ENCODE peak calls at places on chromosomes 1 and 21, in four cellular contexts. L is PC-9, F is IMR-90, C is prostate gland. Q is an unnamed sample. For H3K27me3, the result is how much of the 10 kb centered on the place peaks cover.

GRCh38 chr1:160576430-160576829 is 2.9 kb downstream of the CD84 start:
- DNase-seq in L (no peak), F (no peak), C (no peak), Q (no peak)

GRCh38 chr1:66929289-66929688 is 4.5 kb downstream of the MIER1 start:
- DNase-seq in L (no peak), F (no peak), C (no peak), Q (no peak)

GRCh38 chr1:7478797-7479499 is 292.1 kb upstream of the VAMP3 start:
- DNase-seq in L (no peak), F (peak), C (no peak), Q (no peak)

GRCh38 chr1:239719642-239720258 is 333.4 kb downstream of the CHRM3 start:
- DNase-seq in L (no peak), F (no peak), C (no peak), Q (no peak)

GRCh38 chr1:10211805-10212405 is 1.5 kb downstream of the KIF1B start:
- DNase-seq in L (no peak), F (no peak), C (no peak), Q (no peak)

GRCh38 chr21:22889445-22889844 is 1891.2 kb downstream of the NCAM2 start:
- DNase-seq in L (no peak), F (no peak), C (no peak), Q (no peak)

GRCh38 chr1:185170291-185170848 is 13.4 kb downstream of the SWT1 start:
- DNase-seq in L (peak), F (peak), C (peak), Q (no peak)

GRCh38 chr1:45679123-45679522 is 7.2 kb downstream of the GPBP1L1 start:
- DNase-seq in L (no peak), F (peak), C (no peak), Q (no peak)

GRCh38 chr1:21318057-21318713 is 27.9 kb upstream of the ECE1 start:
- DNase-seq in L (no peak), F (no peak), C (no peak), Q (no peak)

GRCh38 chr1:208166340-208167138 is 77.6 kb downstream of the PLXNA2 start:
- DNase-seq in L (peak), F (no peak), C (no peak), Q (peak)

GRCh38 chr1:41396084-41396483 is 34.9 kb downstream of the FOXO6 start:
- DNase-seq in L (no peak), F (no peak), C (no peak), Q (no peak)

GRCh38 chr21:44613386-44614155 is 1.7 kb downstream of the KRTAP10-8 start:
- DNase-seq in L (no peak), F (no peak), C (no peak), Q (no peak)

GRCh38 chr1:66539491-66539890 is 5.5 kb downstream of the SGIP1 start:
- DNase-seq in L (no peak), F (no peak), C (no peak), Q (no peak)

GRCh38 chr1:66505671-66506392 is 28.1 kb upstream of the SGIP1 start:
- DNase-seq in L (no peak), F (peak), C (no peak), Q (no peak)

GRCh38 chr1:53267761-53268160 is 29.4 kb upstream of the MAGOH start:
- DNase-seq in L (no peak), F (no peak), C (no peak), Q (no peak)

GRCh38 chr1:178096421-178096820 is 2.5 kb downstream of the RASAL2 start:
- DNase-seq in L (no peak), F (peak), C (no peak), Q (no peak)

GRCh38 chr1:63116016-63116415 is 206.4 kb upstream of the FOXD3 start:
- DNase-seq in L (no peak), F (no peak), C (no peak), Q (no peak)

GRCh38 chr21:33578959-33579542 is 9.4 kb downstream of the DONSON start:
- DNase-seq in L (no peak), F (peak), C (no peak), Q (no peak)

GRCh38 chr1:159798893-159799292 is 3.3 kb upstream of the FCRL6 start:
- DNase-seq in L (peak), F (peak), C (peak), Q (peak)

GRCh38 chr1:77134359-77134758 is 84.9 kb downstream of the PIGK start:
- DNase-seq in L (no peak), F (peak), C (no peak), Q (no peak)

GRCh38 chr1:221292652-221293051 is 413.4 kb downstream of the HLX start:
- DNase-seq in L (no peak), F (no peak), C (no peak), Q (no peak)

GRCh38 chr1:89167590-89168215 is 8.1 kb downstream of the GBP7 start:
- DNase-seq in L (no peak), F (no peak), C (no peak), Q (no peak)

GRCh38 chr1:29312469-29313466 is 76.4 kb downstream of the PTPRU start:
- DNase-seq in L (no peak), F (no peak), C (no peak), Q (no peak)

GRCh38 chr1:228082975-228083870 is 715 bp downstream of the ARF1 start:
- DNase-seq in L (no peak), F (peak), C (peak), Q (peak)

GRCh38 chr1:35929730-35930592 is 944 bp upstream of the AGO3 start:
- DNase-seq in L (peak), F (peak), C (peak), Q (peak)

GRCh38 chr1:228768345-228768717 is 33.1 kb downstream of the RHOU start:
- DNase-seq in L (no peak), F (no peak), C (no peak), Q (no peak)

GRCh38 chr1:8846263-8846662 is 28.8 kb upstream of the RERE start:
- DNase-seq in L (no peak), F (no peak), C (no peak), Q (no peak)

GRCh38 chr1:162617513-162617912 is 14.8 kb upstream of the DDR2 start:
- DNase-seq in L (no peak), F (no peak), C (no peak), Q (no peak)

GRCh38 chr1:180633092-180634045 is 1.5 kb downstream of the XPR1 start:
- DNase-seq in L (no peak), F (peak), C (no peak), Q (no peak)

GRCh38 chr1:65083263-65083896 is 64.6 kb upstream of the AK4 start:
- DNase-seq in L (no peak), F (peak), C (no peak), Q (no peak)

GRCh38 chr1:213979751-213980605 is 7.8 kb upstream of the PROX1 start:
- DNase-seq in L (no peak), F (no peak), C (no peak), Q (no peak)

DNA sequence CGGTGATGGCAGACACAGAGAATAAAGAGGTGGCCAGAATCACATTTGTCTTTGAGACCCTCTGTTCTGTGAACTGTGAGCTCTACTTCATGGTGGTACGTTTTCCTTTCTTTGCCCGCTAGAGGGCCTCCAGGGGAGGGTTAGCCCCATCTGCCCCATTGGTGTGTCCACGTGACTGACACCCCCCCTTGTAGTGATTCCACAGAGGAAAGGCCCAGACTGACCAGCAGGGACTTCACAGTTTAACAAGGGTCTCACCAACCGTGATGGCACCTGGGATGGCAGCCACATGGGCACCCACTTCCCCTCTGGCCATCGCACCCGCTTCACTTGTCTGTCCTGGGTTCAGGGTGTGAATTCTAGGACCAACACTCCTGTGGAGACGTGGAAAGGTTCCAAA is 22.3 kb upstream of the SARS1 start:
- DNase-seq in L (no peak), F (no peak), C (no peak), Q (no peak)
- TF ChIP-seq CTCF in L (no peak), F (no peak), C (no peak), Q (no peak)

DNA sequence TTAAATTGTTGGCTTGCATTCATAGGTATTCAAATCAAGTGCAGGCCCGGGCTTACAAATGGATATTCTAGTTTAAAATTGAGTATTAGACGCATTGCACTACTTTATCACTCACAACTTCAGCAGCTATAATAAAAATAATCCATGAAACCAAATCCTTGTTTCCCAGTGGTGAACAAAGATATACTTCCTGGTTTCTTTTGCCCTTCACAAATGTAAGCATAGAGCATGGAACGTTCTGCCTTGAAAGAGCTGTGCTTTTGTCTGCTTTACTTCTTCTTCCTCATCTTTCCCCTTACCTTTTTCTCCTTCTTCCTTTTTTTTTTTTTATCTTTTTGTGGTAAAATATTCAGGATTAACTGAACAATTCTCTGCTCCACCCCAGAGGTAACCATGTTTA is 57.0 kb downstream of the DDAH1 start:
- DNase-seq in L (no peak), F (no peak), C (no peak), Q (no peak)
- H3K4me3 ChIP-seq in L (no peak), F (no peak), C (no peak), Q (no peak)

GRCh38 chr21:38664821-38665220 is 140.9 kb upstream of the ETS2 start:
- DNase-seq in L (no peak), F (no peak), C (no peak), Q (no peak)
- H3K27me3 ChIP-seq in L (half or more), F (half or more), C (under half), Q (under half)

DNA sequence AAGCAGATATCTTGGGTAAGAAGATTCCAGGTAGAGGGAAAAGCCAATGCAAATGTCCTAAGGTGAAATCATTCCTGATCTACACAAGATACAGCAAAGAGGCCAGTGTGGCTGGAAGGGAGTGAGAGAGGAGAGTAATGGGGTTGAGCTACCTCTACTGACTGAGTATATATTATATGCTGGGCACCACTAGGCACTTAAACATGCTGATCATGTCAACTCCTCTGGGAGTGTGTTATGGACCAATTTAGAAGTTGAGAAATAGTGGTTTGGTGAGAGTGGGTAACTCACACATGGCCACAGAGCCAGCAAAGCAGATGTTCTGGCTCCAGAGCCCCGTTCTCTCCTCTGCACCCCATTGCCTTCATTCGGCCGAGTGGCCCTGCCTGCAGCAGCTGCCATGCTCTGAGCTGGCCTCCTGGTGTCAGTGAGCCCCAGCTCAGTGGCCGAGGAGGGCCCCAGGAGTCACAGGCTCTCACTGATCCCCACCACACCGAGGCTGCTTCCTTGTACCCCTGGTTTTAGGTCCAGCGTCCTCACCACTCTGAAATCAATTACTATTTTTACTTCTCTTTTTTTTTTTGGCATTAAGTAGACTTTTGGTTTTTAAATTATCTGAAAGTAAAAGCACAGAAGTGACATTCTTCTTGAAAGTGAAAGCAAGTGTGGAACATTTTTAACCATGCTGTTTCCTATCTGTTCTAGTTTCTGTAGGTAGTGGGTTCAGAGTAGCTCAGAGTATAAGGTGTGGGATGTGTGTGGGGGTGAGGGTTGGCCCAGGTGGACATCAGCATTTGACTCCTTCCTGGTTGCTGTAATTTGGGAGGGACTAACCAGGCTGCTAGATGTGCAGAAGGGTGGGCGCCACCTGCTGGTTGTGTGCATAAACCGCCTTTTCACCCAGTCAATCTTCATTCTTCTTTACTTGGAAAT is 45.8 kb upstream of the CRNN start:
- DNase-seq in L (peak), F (peak), C (peak), Q (peak)
- TF ChIP-seq CTCF in L (peak), F (peak), C (no peak), Q (peak)

DNA sequence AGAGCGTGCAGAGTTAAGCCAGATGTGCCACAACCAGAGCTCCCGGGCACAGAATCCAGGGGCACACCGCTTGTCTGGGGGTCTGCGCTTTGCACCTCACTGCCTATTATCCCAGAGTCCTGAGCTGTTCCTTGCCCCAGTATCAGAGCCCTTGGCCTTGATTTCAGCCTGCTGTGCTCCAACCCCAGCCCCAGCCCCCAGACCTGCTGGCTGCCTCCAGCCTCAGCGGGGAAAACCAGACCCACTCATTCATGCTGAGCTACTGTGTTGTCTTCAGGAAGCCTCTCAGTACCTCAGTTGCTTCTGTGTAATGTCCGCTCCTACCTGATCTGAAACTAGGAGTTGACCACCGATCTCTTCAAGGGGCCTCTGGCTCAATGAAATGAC is 1.1 kb downstream of the IKBKE start:
- DNase-seq in L (no peak), F (no peak), C (no peak), Q (no peak)
- H3K4me3 ChIP-seq in L (peak), F (peak), C (peak), Q (peak)

DNA sequence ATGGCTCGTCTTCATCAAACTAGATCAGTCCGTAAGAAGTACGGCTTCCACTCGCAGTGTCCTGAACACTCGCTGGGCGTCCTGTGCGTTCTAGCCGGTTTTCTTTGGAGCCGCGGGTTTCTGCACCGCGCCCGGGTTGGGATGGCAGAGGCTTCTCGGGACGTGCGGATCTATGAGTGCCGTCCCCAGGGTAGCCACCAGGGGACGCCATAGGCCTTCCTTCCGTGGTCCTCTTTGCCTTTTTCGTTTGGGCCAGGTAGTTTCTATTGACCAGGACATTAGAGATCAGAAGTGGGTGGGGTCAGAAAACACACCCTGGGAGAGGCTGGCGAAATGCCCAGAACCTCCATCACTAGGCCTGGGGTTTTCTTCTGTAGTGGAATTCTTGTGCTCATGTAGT is 273.8 kb downstream of the FAM72C start:
- DNase-seq in L (no peak), F (no peak), C (no peak), Q (no peak)
- H3K27me3 ChIP-seq in L (under half), F (under half), C (under half), Q (under half)

DNA sequence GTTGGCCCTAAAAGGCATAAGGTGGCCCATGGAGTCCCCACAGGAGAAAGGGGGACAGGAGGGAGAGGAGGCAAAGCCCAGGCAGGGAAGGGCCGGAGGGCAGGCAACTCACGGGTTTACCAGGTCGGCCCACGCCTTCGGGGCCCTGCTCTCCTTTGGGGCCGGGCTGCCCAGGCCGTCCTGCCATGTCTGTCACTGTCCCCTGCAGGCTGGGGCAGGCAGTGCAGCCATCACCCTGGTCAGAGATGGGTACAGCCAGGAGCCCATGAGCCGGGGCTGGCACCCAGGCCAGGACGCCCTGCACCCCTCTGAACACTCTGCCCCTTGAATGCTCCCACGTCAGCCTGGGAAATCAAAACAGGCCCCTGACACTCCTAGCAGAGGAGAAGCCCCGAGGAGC is 19.8 kb downstream of the COL16A1 start:
- DNase-seq in L (no peak), F (no peak), C (no peak), Q (no peak)
- TF ChIP-seq CTCF in L (peak), F (peak), C (no peak), Q (peak)

GRCh38 chr1:171488190-171488929 is 3.0 kb downstream of the PRRC2C start:
- DNase-seq in L (no peak), F (no peak), C (peak), Q (no peak)

GRCh38 chr1:171484760-171485374 is 463 bp upstream of the PRRC2C start:
- DNase-seq in L (no peak), F (no peak), C (no peak), Q (no peak)

GRCh38 chr1:171485375-171486047 is at the start of gene PRRC2C:
- DNase-seq in L (peak), F (peak), C (peak), Q (peak)

GRCh38 chr1:171486048-171486519 is 754 bp downstream of the PRRC2C start:
- DNase-seq in L (peak), F (peak), C (peak), Q (no peak)

GRCh38 chr1:171487038-171487437 is 1.7 kb downstream of the PRRC2C start:
- DNase-seq in L (no peak), F (no peak), C (no peak), Q (no peak)
- H3K4me3 ChIP-seq in L (peak), F (peak), C (peak), Q (peak)

Q was measured in tibial artery.